ENCODE peak calls at places on chromosome 6, in six cellular contexts. B, I, P, J, L and K are unnamed samples.

GRCh38 chr6:170459451-170459850 is 93.7 kb downstream of the PSMB1 start:
- DNase-seq in B (no peak), I (peak; percentile 23), P (peak; percentile 60), J (no peak), L (peak; percentile 46), K (no peak)

GRCh38 chr6:63415286-63415685 is 95.5 kb upstream of the LGSN start:
- DNase-seq in B (no peak), I (no peak), P (no peak), J (no peak), L (no peak), K (no peak)

GRCh38 chr6:159168536-159169192 is 536 bp upstream of the FNDC1 start:
- DNase-seq in B (peak; percentile 91), I (no peak), P (peak; percentile 54), J (no peak), L (peak; percentile 92), K (no peak)

GRCh38 chr6:83429857-83430605 is 820 bp downstream of the ME1 start:
- DNase-seq in B (peak; percentile 60), I (peak; percentile 31), P (peak; percentile 57), J (peak; percentile 65), L (peak; percentile 66), K (no peak)

GRCh38 chr6:157464653-157465535 is 83.9 kb downstream of the ZDHHC14 start:
- DNase-seq in B (peak; percentile 36), I (no peak), P (no peak), J (no peak), L (no peak), K (no peak)

GRCh38 chr6:135750081-135750480 is 101.4 kb upstream of the PDE7B start:
- DNase-seq in B (no peak), I (no peak), P (peak; percentile 17), J (no peak), L (no peak), K (no peak)

GRCh38 chr6:35087361-35088280 is 53.5 kb downstream of the TCP11 start:
- DNase-seq in B (no peak), I (no peak), P (no peak), J (no peak), L (peak; percentile 38), K (no peak)

GRCh38 chr6:23175391-23175790 is 606.0 kb downstream of the HDGFL1 start:
- DNase-seq in B (no peak), I (no peak), P (peak; percentile 57), J (peak; percentile 70), L (no peak), K (no peak)

GRCh38 chr6:19410477-19410876 is 426.7 kb upstream of the ID4 start:
- DNase-seq in B (no peak), I (no peak), P (peak; percentile 92), J (peak; percentile 28), L (no peak), K (no peak)

GRCh38 chr6:103587722-103588121 is 1272.0 kb downstream of the HACE1 start:
- DNase-seq in B (no peak), I (no peak), P (no peak), J (no peak), L (no peak), K (no peak)

GRCh38 chr6:157982297-157982579 is 575 bp downstream of the SYNJ2 start:
- DNase-seq in B (peak; percentile 74), I (peak; percentile 29), P (peak; percentile 45), J (peak; percentile 70), L (peak; percentile 88), K (no peak)

GRCh38 chr6:31400467-31401289 is 2.7 kb upstream of the MICA start:
- DNase-seq in B (peak; percentile 59), I (peak; percentile 72), P (peak; percentile 53), J (peak; percentile 73), L (peak; percentile 84), K (no peak)

GRCh38 chr6:112443666-112444065 is 96.5 kb downstream of the RFPL4B start:
- DNase-seq in B (no peak), I (no peak), P (peak; percentile 38), J (peak; percentile 93), L (no peak), K (no peak)

GRCh38 chr6:47403801-47404200 is 73.8 kb upstream of the CD2AP start:
- DNase-seq in B (no peak), I (no peak), P (no peak), J (no peak), L (no peak), K (no peak)

GRCh38 chr6:135179920-135180457 is 1.1 kb upstream of the MYB start:
- DNase-seq in B (no peak), I (peak; percentile 26), P (peak; percentile 17), J (peak; percentile 19), L (no peak), K (no peak)

GRCh38 chr6:111555041-111555440 is 50.6 kb downstream of the TRAF3IP2 start:
- DNase-seq in B (no peak), I (no peak), P (peak; percentile 88), J (no peak), L (no peak), K (no peak)

GRCh38 chr6:55866110-55866509 is 9.3 kb downstream of the BMP5 start:
- DNase-seq in B (no peak), I (no peak), P (peak; percentile 10), J (no peak), L (no peak), K (no peak)

GRCh38 chr6:63804381-63804956 is 168.9 kb downstream of the PHF3 start:
- DNase-seq in B (no peak), I (no peak), P (peak; percentile 94), J (peak; percentile 30), L (no peak), K (no peak)

GRCh38 chr6:158049055-158050028 is 67.7 kb downstream of the SYNJ2 start:
- DNase-seq in B (no peak), I (no peak), P (no peak), J (no peak), L (no peak), K (no peak)

GRCh38 chr6:69231983-69232382 is 564.8 kb downstream of the LMBRD1 start:
- DNase-seq in B (no peak), I (no peak), P (no peak), J (no peak), L (no peak), K (no peak)

GRCh38 chr6:10383312-10384063 is 31.4 kb downstream of the TFAP2A start:
- DNase-seq in B (peak; percentile 66), I (peak; percentile 30), P (no peak), J (peak; percentile 51), L (peak; percentile 73), K (no peak)

GRCh38 chr6:106609699-106610098 is 19.6 kb downstream of the RTN4IP1 start:
- DNase-seq in B (peak; percentile 32), I (no peak), P (no peak), J (no peak), L (peak; percentile 69), K (peak; percentile 5)

GRCh38 chr6:132391391-132392291 is 9.6 kb downstream of the MOXD1 start:
- DNase-seq in B (peak; percentile 39), I (no peak), P (peak; percentile 96), J (peak; percentile 78), L (no peak), K (peak; percentile 59)

GRCh38 chr6:127868338-127868737 is 32.5 kb downstream of the THEMIS start:
- DNase-seq in B (no peak), I (no peak), P (no peak), J (no peak), L (no peak), K (no peak)

GRCh38 chr6:119922814-119923213 is 573.3 kb upstream of the MAN1A1 start:
- DNase-seq in B (no peak), I (no peak), P (no peak), J (no peak), L (no peak), K (no peak)

GRCh38 chr6:24251339-24251738 is 106.5 kb downstream of the DCDC2 start:
- DNase-seq in B (no peak), I (no peak), P (no peak), J (no peak), L (peak; percentile 59), K (no peak)

GRCh38 chr6:158703840-158704822 is 54.3 kb downstream of the SYTL3 start:
- DNase-seq in B (peak; percentile 84), I (peak; percentile 55), P (peak; percentile 36), J (peak; percentile 87), L (peak; percentile 95), K (no peak)

DNA sequence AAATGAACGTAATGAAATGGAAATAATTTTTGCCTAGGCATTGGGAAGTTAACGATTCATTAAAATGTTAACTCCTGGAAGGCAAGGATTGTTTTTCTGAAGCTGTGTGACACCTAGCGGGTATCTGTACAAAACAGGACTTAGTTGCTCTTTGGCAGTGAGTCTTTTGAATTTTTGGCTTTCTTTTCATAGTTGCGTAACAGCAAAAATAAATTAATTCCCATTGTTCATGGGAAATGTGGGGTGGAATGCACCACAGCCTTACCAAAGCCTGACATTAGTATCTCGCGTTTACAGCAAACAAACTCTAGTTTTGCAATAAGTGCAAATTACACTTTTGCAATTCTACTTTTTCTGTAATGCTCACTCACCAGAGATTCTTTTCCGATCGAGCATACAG is 92.7 kb upstream of the DTNBP1 start:
- DNase-seq in B (no peak), I (no peak), P (no peak), J (peak; percentile 68), L (no peak), K (no peak)
- H3K9ac ChIP-seq in B (no peak overlapping the region), I (no peak overlapping the region), P (no peak overlapping the region), J (peak overlapping the region; percentile 49), L (no peak overlapping the region), K (no peak overlapping the region)

GRCh38 chr6:129893513-129894098 is 32.5 kb upstream of the TMEM244 start:
- DNase-seq in B (no peak), I (peak; percentile 41), P (peak; percentile 38), J (peak; percentile 76), L (no peak), K (no peak)

GRCh38 chr6:129890701-129891100 is 29.6 kb upstream of the TMEM244 start:
- DNase-seq in B (no peak), I (no peak), P (peak; percentile 34), J (no peak), L (no peak), K (no peak)

GRCh38 chr6:129886401-129887155 is 25.5 kb upstream of the TMEM244 start:
- DNase-seq in B (no peak), I (no peak), P (no peak), J (no peak), L (no peak), K (peak; percentile 96)

GRCh38 chr6:129889580-129889979 is 28.5 kb upstream of the TMEM244 start:
- DNase-seq in B (no peak), I (no peak), P (peak; percentile 89), J (peak; percentile 85), L (no peak), K (no peak)

DNA sequence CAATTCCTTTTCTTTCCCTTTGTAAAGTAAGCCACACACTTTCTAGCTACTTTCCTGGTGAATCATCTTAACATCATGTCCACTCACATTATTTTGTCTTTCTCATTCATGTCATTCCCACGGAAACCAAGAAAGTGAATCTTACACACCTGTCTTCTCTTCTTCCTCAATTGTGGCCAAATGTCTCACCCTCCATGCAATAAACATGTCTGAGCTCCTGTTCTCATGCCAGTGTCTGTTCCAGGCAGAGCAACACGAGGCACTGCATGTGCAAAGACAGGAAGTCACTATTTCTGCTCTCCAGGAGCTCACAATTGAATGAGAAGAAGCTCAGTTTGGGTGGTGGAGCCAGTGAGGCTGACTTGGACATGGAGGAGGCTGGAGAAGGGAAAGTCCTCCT is 29.0 kb upstream of the TMEM244 start:
- DNase-seq in B (no peak), I (no peak), P (peak; percentile 82), J (peak; percentile 34), L (no peak), K (no peak)
- H3K9ac ChIP-seq in B (no peak overlapping the region), I (no peak overlapping the region), P (no peak overlapping the region), J (no peak overlapping the region), L (no peak overlapping the region), K (no peak overlapping the region)

GRCh38 chr6:149964243-149965190 is 774 bp downstream of the ULBP1 start:
- DNase-seq in B (peak; percentile 46), I (no peak), P (peak; percentile 23), J (peak; percentile 34), L (peak; percentile 75), K (no peak)
- H3K9ac ChIP-seq in B (no peak overlapping the region), I (no peak overlapping the region), P (peak overlapping the region; percentile 26), J (peak overlapping the region; percentile 58), L (no peak overlapping the region), K (peak overlapping the region; percentile 78)

GRCh38 chr6:108621117-108621516 is 60.4 kb downstream of the FOXO3 start:
- DNase-seq in B (no peak), I (no peak), P (peak; percentile 86), J (peak; percentile 65), L (peak; percentile 47), K (no peak)
- H3K9ac ChIP-seq in B (no peak overlapping the region), I (peak overlapping the region; percentile 90), P (no peak overlapping the region), J (peak overlapping the region; percentile 6), L (no peak overlapping the region), K (no peak overlapping the region)